ENCODE peak calls at places on chromosome X, in six cellular contexts. One of them, this sample, is unnamed. For H3K4me1, the result is how much of the 10 kb centered on the place peaks cover.

GRCh38 chrX:129565046-129565649 is 25.1 kb downstream of the OCRL start:
- DNase-seq in GM23338: peak
- DNase-seq in right lobe of liver: no peak
- DNase-seq in Peyer's patch: no peak
- DNase-seq in CD4-positive, CD25-positive, alpha-beta regulatory T cell: no peak
- DNase-seq in psoas muscle: no peak
- DNase-seq in this sample: no peak

GRCh38 chrX:139851730-139852129 is 81.1 kb downstream of the ATP11C start:
- DNase-seq in GM23338: no peak
- DNase-seq in right lobe of liver: no peak
- DNase-seq in Peyer's patch: no peak
- DNase-seq in CD4-positive, CD25-positive, alpha-beta regulatory T cell: no peak
- DNase-seq in psoas muscle: no peak
- DNase-seq in this sample: no peak

GRCh38 chrX:137432609-137433008 is 133.3 kb upstream of the ZIC3 start:
- DNase-seq in GM23338: peak
- DNase-seq in right lobe of liver: no peak
- DNase-seq in Peyer's patch: no peak
- DNase-seq in CD4-positive, CD25-positive, alpha-beta regulatory T cell: peak
- DNase-seq in psoas muscle: no peak
- DNase-seq in this sample: no peak

GRCh38 chrX:153771261-153771681 is 7.2 kb downstream of the PLXNB3 start:
- DNase-seq in GM23338: no peak
- DNase-seq in right lobe of liver: peak
- DNase-seq in Peyer's patch: no peak
- DNase-seq in CD4-positive, CD25-positive, alpha-beta regulatory T cell: no peak
- DNase-seq in psoas muscle: no peak
- DNase-seq in this sample: no peak

GRCh38 chrX:68498044-68498507 is 775 bp upstream of the YIPF6 start:
- DNase-seq in GM23338: peak
- DNase-seq in right lobe of liver: no peak
- DNase-seq in Peyer's patch: no peak
- DNase-seq in CD4-positive, CD25-positive, alpha-beta regulatory T cell: peak
- DNase-seq in psoas muscle: no peak
- DNase-seq in this sample: no peak

GRCh38 chrX:20472148-20472547 is 205.4 kb upstream of the RPS6KA3 start:
- DNase-seq in GM23338: no peak
- DNase-seq in right lobe of liver: no peak
- DNase-seq in Peyer's patch: no peak
- DNase-seq in CD4-positive, CD25-positive, alpha-beta regulatory T cell: no peak
- DNase-seq in psoas muscle: no peak
- DNase-seq in this sample: no peak

GRCh38 chrX:80765226-80765625 is 44.5 kb downstream of the BRWD3 start:
- DNase-seq in GM23338: peak
- DNase-seq in right lobe of liver: no peak
- DNase-seq in Peyer's patch: no peak
- DNase-seq in CD4-positive, CD25-positive, alpha-beta regulatory T cell: no peak
- DNase-seq in psoas muscle: no peak
- DNase-seq in this sample: no peak

GRCh38 chrX:27548624-27549023 is 41.5 kb upstream of the DCAF8L2 start:
- DNase-seq in GM23338: no peak
- DNase-seq in right lobe of liver: no peak
- DNase-seq in Peyer's patch: no peak
- DNase-seq in CD4-positive, CD25-positive, alpha-beta regulatory T cell: no peak
- DNase-seq in psoas muscle: no peak
- DNase-seq in this sample: no peak

GRCh38 chrX:1521459-1521956 is 15.5 kb downstream of the P2RY8 start:
- DNase-seq in GM23338: peak
- DNase-seq in right lobe of liver: peak
- DNase-seq in Peyer's patch: peak
- DNase-seq in CD4-positive, CD25-positive, alpha-beta regulatory T cell: peak
- DNase-seq in psoas muscle: no peak
- DNase-seq in this sample: no peak

GRCh38 chrX:125398959-125399440 is 79.3 kb downstream of the TEX13C start:
- DNase-seq in GM23338: no peak
- DNase-seq in right lobe of liver: no peak
- DNase-seq in Peyer's patch: no peak
- DNase-seq in CD4-positive, CD25-positive, alpha-beta regulatory T cell: no peak
- DNase-seq in psoas muscle: no peak
- DNase-seq in this sample: no peak

GRCh38 chrX:386239-386767 is 404 bp downstream of the PPP2R3B start:
- DNase-seq in GM23338: peak
- DNase-seq in right lobe of liver: no peak
- DNase-seq in Peyer's patch: no peak
- DNase-seq in CD4-positive, CD25-positive, alpha-beta regulatory T cell: peak
- DNase-seq in psoas muscle: no peak
- DNase-seq in this sample: peak

GRCh38 chrX:119374736-119375135 is 24.4 kb upstream of the SLC25A43 start:
- DNase-seq in GM23338: no peak
- DNase-seq in right lobe of liver: no peak
- DNase-seq in Peyer's patch: no peak
- DNase-seq in CD4-positive, CD25-positive, alpha-beta regulatory T cell: no peak
- DNase-seq in psoas muscle: no peak
- DNase-seq in this sample: no peak

GRCh38 chrX:46758163-46758955 is 559 bp downstream of the SLC9A7 start:
- DNase-seq in GM23338: peak
- DNase-seq in right lobe of liver: peak
- DNase-seq in Peyer's patch: peak
- DNase-seq in CD4-positive, CD25-positive, alpha-beta regulatory T cell: peak
- DNase-seq in psoas muscle: peak
- DNase-seq in this sample: peak

GRCh38 chrX:455199-455598 is 68.5 kb upstream of the PPP2R3B start:
- DNase-seq in GM23338: no peak
- DNase-seq in right lobe of liver: no peak
- DNase-seq in Peyer's patch: no peak
- DNase-seq in CD4-positive, CD25-positive, alpha-beta regulatory T cell: no peak
- DNase-seq in psoas muscle: no peak
- DNase-seq in this sample: no peak

GRCh38 chrX:129731228-129731627 is 7.6 kb upstream of the XPNPEP2 start:
- DNase-seq in GM23338: no peak
- DNase-seq in right lobe of liver: no peak
- DNase-seq in Peyer's patch: no peak
- DNase-seq in CD4-positive, CD25-positive, alpha-beta regulatory T cell: no peak
- DNase-seq in psoas muscle: no peak
- DNase-seq in this sample: no peak

DNA sequence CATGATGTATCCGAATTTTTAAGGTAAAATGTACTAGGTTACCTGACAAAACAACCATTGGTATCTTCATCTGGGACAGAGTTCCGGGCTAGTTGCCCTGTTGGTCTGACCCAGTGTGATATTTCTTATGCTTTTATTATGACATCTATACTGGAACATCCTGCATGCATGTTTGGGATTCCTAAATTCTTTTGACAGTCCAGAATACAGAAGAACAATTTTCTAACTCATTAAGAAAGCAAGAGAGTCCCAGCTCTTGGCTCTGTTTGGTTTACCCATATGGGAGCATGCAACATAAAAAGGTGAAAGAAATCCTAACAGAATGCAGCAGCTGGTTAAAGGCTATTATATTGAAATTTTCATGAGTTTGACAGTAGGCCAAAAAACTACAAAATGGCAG is 247.7 kb upstream of the FTHL17 start:
- DNase-seq in GM23338: no peak
- DNase-seq in right lobe of liver: no peak
- DNase-seq in Peyer's patch: no peak
- DNase-seq in CD4-positive, CD25-positive, alpha-beta regulatory T cell: no peak
- DNase-seq in psoas muscle: no peak
- DNase-seq in this sample: no peak
- H3K27ac ChIP-seq in GM23338: no peak
- H3K27ac ChIP-seq in right lobe of liver: no peak
- H3K27ac ChIP-seq in Peyer's patch: no peak
- H3K27ac ChIP-seq in CD4-positive, CD25-positive, alpha-beta regulatory T cell: no peak
- H3K27ac ChIP-seq in psoas muscle: no peak
- H3K27ac ChIP-seq in this sample: no peak

DNA sequence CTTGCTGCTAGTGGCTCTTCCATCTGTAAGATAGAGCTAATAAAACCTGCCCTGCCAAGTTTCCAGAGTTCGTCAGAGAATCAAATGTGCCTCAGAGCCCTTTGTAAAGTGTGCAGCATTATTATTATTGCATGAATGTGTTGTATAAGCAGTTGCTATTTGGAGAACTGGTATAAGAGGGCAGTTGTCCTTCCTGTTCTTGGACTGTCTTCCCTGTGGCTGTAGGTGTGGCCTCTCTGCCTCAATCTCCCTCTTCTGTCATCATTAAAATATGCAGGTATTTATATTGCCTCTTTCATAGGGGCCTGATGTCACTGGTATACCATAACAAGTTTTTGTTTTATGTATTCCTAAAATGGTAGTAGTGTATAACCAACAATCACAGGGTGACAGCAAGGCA is 3.8 kb downstream of the MTM1 start:
- DNase-seq in GM23338: no peak
- DNase-seq in right lobe of liver: no peak
- DNase-seq in Peyer's patch: no peak
- DNase-seq in CD4-positive, CD25-positive, alpha-beta regulatory T cell: no peak
- DNase-seq in psoas muscle: no peak
- DNase-seq in this sample: no peak
- H3K4me1 ChIP-seq in GM23338: under half
- H3K4me1 ChIP-seq in right lobe of liver: under half
- H3K4me1 ChIP-seq in Peyer's patch: under half
- H3K4me1 ChIP-seq in CD4-positive, CD25-positive, alpha-beta regulatory T cell: half or more
- H3K4me1 ChIP-seq in psoas muscle: under half
- H3K4me1 ChIP-seq in this sample: under half

GRCh38 chrX:78104447-78105176 is 564 bp downstream of the PGK1 start:
- DNase-seq in GM23338: peak
- DNase-seq in right lobe of liver: peak
- DNase-seq in Peyer's patch: peak
- DNase-seq in CD4-positive, CD25-positive, alpha-beta regulatory T cell: peak
- DNase-seq in psoas muscle: peak
- DNase-seq in this sample: peak

GRCh38 chrX:78103001-78103634 is 930 bp upstream of the PGK1 start:
- DNase-seq in GM23338: no peak
- DNase-seq in right lobe of liver: no peak
- DNase-seq in Peyer's patch: no peak
- DNase-seq in CD4-positive, CD25-positive, alpha-beta regulatory T cell: no peak
- DNase-seq in psoas muscle: no peak
- DNase-seq in this sample: no peak

GRCh38 chrX:78105944-78106650 is 2.0 kb downstream of the PGK1 start:
- DNase-seq in GM23338: no peak
- DNase-seq in right lobe of liver: no peak
- DNase-seq in Peyer's patch: peak
- DNase-seq in CD4-positive, CD25-positive, alpha-beta regulatory T cell: peak
- DNase-seq in psoas muscle: no peak
- DNase-seq in this sample: no peak

GRCh38 chrX:78102100-78102499 is 1.9 kb upstream of the PGK1 start:
- DNase-seq in GM23338: no peak
- DNase-seq in right lobe of liver: no peak
- DNase-seq in Peyer's patch: no peak
- DNase-seq in CD4-positive, CD25-positive, alpha-beta regulatory T cell: no peak
- DNase-seq in psoas muscle: no peak
- DNase-seq in this sample: no peak

GRCh38 chrX:78103656-78104446 is at the start of gene PGK1:
- DNase-seq in GM23338: peak
- DNase-seq in right lobe of liver: peak
- DNase-seq in Peyer's patch: peak
- DNase-seq in CD4-positive, CD25-positive, alpha-beta regulatory T cell: peak
- DNase-seq in psoas muscle: peak
- DNase-seq in this sample: peak
- H3K27ac ChIP-seq in GM23338: peak
- H3K27ac ChIP-seq in right lobe of liver: peak
- H3K27ac ChIP-seq in Peyer's patch: peak
- H3K27ac ChIP-seq in CD4-positive, CD25-positive, alpha-beta regulatory T cell: peak
- H3K27ac ChIP-seq in psoas muscle: peak
- H3K27ac ChIP-seq in this sample: peak

GRCh38 chrX:12954376-12954775 is 20.5 kb upstream of the TMSB4X start:
- DNase-seq in GM23338: no peak
- DNase-seq in right lobe of liver: no peak
- DNase-seq in Peyer's patch: no peak
- DNase-seq in CD4-positive, CD25-positive, alpha-beta regulatory T cell: no peak
- DNase-seq in psoas muscle: no peak
- DNase-seq in this sample: no peak

GRCh38 chrX:12956704-12957541 is 18.0 kb upstream of the TMSB4X start:
- DNase-seq in GM23338: peak
- DNase-seq in right lobe of liver: no peak
- DNase-seq in Peyer's patch: peak
- DNase-seq in CD4-positive, CD25-positive, alpha-beta regulatory T cell: peak
- DNase-seq in psoas muscle: no peak
- DNase-seq in this sample: no peak

GRCh38 chrX:12954981-12955380 is 19.9 kb upstream of the TMSB4X start:
- DNase-seq in GM23338: no peak
- DNase-seq in right lobe of liver: no peak
- DNase-seq in Peyer's patch: no peak
- DNase-seq in CD4-positive, CD25-positive, alpha-beta regulatory T cell: peak
- DNase-seq in psoas muscle: no peak
- DNase-seq in this sample: no peak

GRCh38 chrX:12958059-12958458 is 16.9 kb upstream of the TMSB4X start:
- DNase-seq in GM23338: no peak
- DNase-seq in right lobe of liver: no peak
- DNase-seq in Peyer's patch: no peak
- DNase-seq in CD4-positive, CD25-positive, alpha-beta regulatory T cell: peak
- DNase-seq in psoas muscle: no peak
- DNase-seq in this sample: no peak

DNA sequence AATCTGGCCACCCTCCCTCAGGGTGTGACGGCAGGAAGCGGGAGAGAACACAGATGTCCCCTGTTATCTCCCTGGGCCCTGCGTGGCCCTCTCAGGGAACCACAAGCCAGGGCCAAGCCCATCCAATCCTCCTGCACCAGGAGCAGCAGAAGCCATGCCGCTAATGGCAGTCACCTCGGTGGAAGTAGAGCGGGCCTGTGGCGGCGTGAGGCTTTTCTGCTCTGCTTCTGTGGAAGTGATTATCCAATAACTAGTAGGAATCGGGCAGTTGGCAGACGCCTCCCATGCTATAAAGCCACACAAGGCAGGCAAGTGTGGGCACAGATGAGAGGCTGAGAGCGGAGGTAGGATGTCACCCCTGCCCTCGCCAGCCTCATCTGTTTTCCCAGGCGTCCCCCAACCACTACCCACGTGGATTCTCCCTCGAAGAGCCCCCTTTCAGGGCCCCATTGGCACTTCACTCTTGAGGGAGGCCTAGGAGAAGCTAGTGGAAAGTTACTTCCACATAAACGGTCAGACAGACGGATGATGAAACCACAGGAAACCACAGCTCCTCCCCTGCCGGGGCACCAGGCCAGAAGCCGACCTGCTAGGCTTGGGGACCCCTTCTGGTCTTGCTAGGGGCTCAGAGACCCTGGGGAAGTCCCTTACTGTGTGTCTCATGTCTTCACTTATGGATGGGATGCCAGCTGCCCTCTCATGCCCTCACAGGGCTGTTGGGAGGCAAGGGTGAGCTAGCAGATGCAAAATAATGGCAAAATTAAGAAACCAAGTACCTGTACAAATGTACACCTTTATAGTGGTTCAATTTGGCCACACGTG is 18.8 kb upstream of the TMSB4X start:
- DNase-seq in GM23338: no peak
- DNase-seq in right lobe of liver: peak
- DNase-seq in Peyer's patch: peak
- DNase-seq in CD4-positive, CD25-positive, alpha-beta regulatory T cell: peak
- DNase-seq in psoas muscle: peak
- DNase-seq in this sample: peak
- H3K4me1 ChIP-seq in GM23338: under half
- H3K4me1 ChIP-seq in right lobe of liver: under half
- H3K4me1 ChIP-seq in Peyer's patch: under half
- H3K4me1 ChIP-seq in CD4-positive, CD25-positive, alpha-beta regulatory T cell: half or more
- H3K4me1 ChIP-seq in psoas muscle: under half
- H3K4me1 ChIP-seq in this sample: under half

DNA sequence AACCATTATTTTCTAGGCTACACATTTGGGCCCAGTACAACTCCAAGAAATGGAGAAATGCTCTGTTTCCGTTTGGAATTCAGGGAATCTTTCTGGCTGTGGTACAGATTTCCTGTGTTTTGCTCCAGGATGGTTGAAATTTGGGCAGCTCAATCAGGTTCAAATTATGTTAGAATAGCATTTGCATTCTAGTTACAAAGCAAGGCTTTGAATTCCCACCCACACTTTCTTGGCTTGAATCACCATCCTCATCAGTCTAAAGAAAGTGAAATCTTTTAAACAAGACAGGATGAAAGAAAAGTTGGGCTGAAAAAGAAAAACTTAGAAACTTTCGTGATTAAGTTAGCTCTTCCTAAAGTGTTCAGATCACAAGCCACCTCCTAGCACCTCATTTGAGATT is 98.1 kb upstream of the VCX3B start:
- DNase-seq in GM23338: no peak
- DNase-seq in right lobe of liver: no peak
- DNase-seq in Peyer's patch: no peak
- DNase-seq in CD4-positive, CD25-positive, alpha-beta regulatory T cell: no peak
- DNase-seq in psoas muscle: no peak
- DNase-seq in this sample: no peak
- H3K27ac ChIP-seq in GM23338: no peak
- H3K27ac ChIP-seq in right lobe of liver: no peak
- H3K27ac ChIP-seq in Peyer's patch: no peak
- H3K27ac ChIP-seq in CD4-positive, CD25-positive, alpha-beta regulatory T cell: no peak
- H3K27ac ChIP-seq in psoas muscle: no peak
- H3K27ac ChIP-seq in this sample: no peak